ENCODE peak calls at places on chromosomes 13 and 19, in eight cellular contexts. O is amniotic epithelial cell, M is Daoy, A is IMR-90, K is fibroblast of mammary gland, F is iPS-NIHi11, J is T-cell, G is GM13976. C is an unnamed sample.

GRCh38 chr19:38905186-38905539 is 5.4 kb downstream of the NFKBIB start:
- DNase-seq in O (no peak), M (no peak), A (no peak), K (no peak), F (no peak), J (no peak), G (no peak), C (no peak)

GRCh38 chr13:99416411-99417121 is 84.7 kb upstream of the TM9SF2 start:
- DNase-seq in O (no peak), M (no peak), A (no peak), K (no peak), F (no peak), J (peak), G (no peak), C (no peak)

GRCh38 chr19:948842-949496 is 23.1 kb downstream of the ARID3A start:
- DNase-seq in O (no peak), M (no peak), A (no peak), K (no peak), F (no peak), J (no peak), G (no peak), C (no peak)

GRCh38 chr19:49119411-49120324 is at the start of gene PPFIA3:
- DNase-seq in O (peak), M (peak), A (peak), K (peak), F (peak), J (no peak), G (no peak), C (peak)

GRCh38 chr19:15550847-15551182 is 42.5 kb downstream of the CYP4F22 start:
- DNase-seq in O (no peak), M (peak), A (no peak), K (no peak), F (no peak), J (no peak), G (peak), C (no peak)

GRCh38 chr13:94073006-94073744 is 406.3 kb downstream of the DCT start:
- DNase-seq in O (peak), M (peak), A (peak), K (peak), F (no peak), J (no peak), G (no peak), C (peak)

GRCh38 chr19:18053571-18054219 is 33.0 kb downstream of the IL12RB1 start:
- DNase-seq in O (no peak), M (peak), A (peak), K (peak), F (no peak), J (no peak), G (no peak), C (no peak)

GRCh38 chr13:101972191-101972590 is 429.7 kb downstream of the FGF14 start:
- DNase-seq in O (no peak), M (no peak), A (no peak), K (no peak), F (no peak), J (no peak), G (no peak), C (no peak)

C was measured in NCI-H226.